ENCODE peak calls at places on chromosome 15, in eight cellular contexts. H is HFFc6, I is MM.1S, V is AG09309, N is B cell, C is ovary, F is GM23338, E is thoracic aorta. P is an unnamed sample.

GRCh38 chr15:72146221-72146620 is 28.0 kb downstream of the SENP8 start:
- DNase-seq in E (no peak), H (no peak), N (no peak), V (no peak), C (no peak), F (no peak), I (no peak), P (no peak)

GRCh38 chr15:79035111-79035601 is 55.4 kb downstream of the RASGRF1 start:
- DNase-seq in H (peak; percentile 33), V (no peak), I (no peak), C (no peak), F (peak; percentile 71), E (no peak), N (no peak), P (peak; percentile 26)

GRCh38 chr15:70088427-70088826 is 9.3 kb downstream of the TLE3 start:
- DNase-seq in H (no peak), N (no peak), E (no peak), I (no peak), F (no peak), C (no peak), V (no peak), P (no peak)

GRCh38 chr15:45958924-45959323 is 324.1 kb downstream of the SQOR start:
- DNase-seq in H (no peak), C (no peak), I (no peak), E (no peak), F (no peak), N (no peak), V (no peak), P (no peak)

GRCh38 chr15:99249270-99249817 is at the start of gene TTC23:
- DNase-seq in I (no peak), N (no peak), V (peak; percentile 59), E (no peak), C (no peak), H (peak; percentile 91), F (peak; percentile 76), P (no peak)

GRCh38 chr15:91021516-91022074 is 799 bp downstream of the VPS33B start:
- DNase-seq in I (no peak), C (no peak), H (peak; percentile 46), V (no peak), N (no peak), E (no peak), F (no peak), P (no peak)

GRCh38 chr15:92853222-92853621 is 46.9 kb upstream of the CHD2 start:
- DNase-seq in F (no peak), V (no peak), N (no peak), C (no peak), E (no peak), I (no peak), H (no peak), P (no peak)

GRCh38 chr15:57566840-57567239 is 24.9 kb upstream of the MYZAP start:
- DNase-seq in F (no peak), N (no peak), H (peak; percentile 56), C (no peak), V (no peak), E (no peak), I (no peak), P (no peak)

GRCh38 chr15:73822998-73823397 is 50.4 kb upstream of the TBC1D21 start:
- DNase-seq in E (no peak), C (no peak), N (no peak), V (no peak), H (no peak), I (no peak), F (peak; percentile 68), P (no peak)

GRCh38 chr15:60993008-60993407 is 236.1 kb downstream of the RORA start:
- DNase-seq in N (no peak), H (peak; percentile 59), F (no peak), C (no peak), E (no peak), V (peak; percentile 31), I (no peak), P (no peak)

GRCh38 chr15:73550190-73550589 is 83.0 kb downstream of the NPTN start:
- DNase-seq in F (no peak), H (no peak), C (no peak), I (no peak), N (no peak), V (no peak), E (no peak), P (no peak)

GRCh38 chr15:88628018-88628673 is 7.0 kb downstream of the AEN start:
- DNase-seq in H (no peak), F (no peak), N (no peak), C (no peak), I (no peak), E (no peak), V (no peak), P (no peak)

GRCh38 chr15:39925112-39925830 is 5.2 kb upstream of the GPR176 start:
- DNase-seq in E (no peak), N (no peak), I (peak; percentile 19), V (no peak), H (no peak), C (no peak), F (peak; percentile 50), P (no peak)
- TF ChIP-seq CTCF in E (no peak), N (no peak), I (no peak), V (no peak), H (no peak), C (no peak), F (peak; percentile 12), P (no peak)

GRCh38 chr15:51692154-51692553 is 10.9 kb downstream of the SCG3 start:
- DNase-seq in E (no peak), H (no peak), C (no peak), F (no peak), I (no peak), N (no peak), V (no peak), P (no peak)

GRCh38 chr15:51687565-51687964 is 6.3 kb downstream of the SCG3 start:
- DNase-seq in N (no peak), I (no peak), C (no peak), H (no peak), F (no peak), V (no peak), E (no peak), P (no peak)

GRCh38 chr15:51688863-51689262 is 7.6 kb downstream of the SCG3 start:
- DNase-seq in I (no peak), C (no peak), V (no peak), H (no peak), F (peak; percentile 32), E (no peak), N (no peak), P (no peak)
- TF ChIP-seq CTCF in I (no peak), C (no peak), V (peak; percentile 33), H (peak; percentile 53), F (peak; percentile 16), E (no peak), N (no peak), P (no peak)

GRCh38 chr15:77642019-77642418 is 9.3 kb upstream of the LINGO1 start:
- DNase-seq in F (no peak), N (no peak), V (no peak), E (no peak), I (no peak), H (no peak), C (no peak), P (no peak)
- TF ChIP-seq CTCF in F (no peak), N (no peak), V (no peak), E (no peak), I (no peak), H (no peak), C (no peak), P (no peak)

GRCh38 chr15:28272587-28272986 is 49.4 kb downstream of the HERC2 start:
- DNase-seq in I (no peak), H (no peak), E (no peak), V (no peak), F (no peak), C (no peak), N (no peak), P (no peak)

GRCh38 chr15:28274211-28274610 is 47.8 kb downstream of the HERC2 start:
- DNase-seq in C (no peak), H (no peak), F (no peak), N (no peak), V (no peak), I (no peak), E (no peak), P (no peak)

GRCh38 chr15:28274635-28275034 is 47.3 kb downstream of the HERC2 start:
- DNase-seq in F (no peak), C (no peak), H (no peak), V (no peak), N (no peak), I (no peak), E (no peak), P (no peak)

GRCh38 chr15:28271697-28272250 is 50.2 kb downstream of the HERC2 start:
- DNase-seq in V (no peak), H (no peak), N (no peak), C (no peak), I (no peak), F (no peak), E (no peak), P (no peak)

DNA sequence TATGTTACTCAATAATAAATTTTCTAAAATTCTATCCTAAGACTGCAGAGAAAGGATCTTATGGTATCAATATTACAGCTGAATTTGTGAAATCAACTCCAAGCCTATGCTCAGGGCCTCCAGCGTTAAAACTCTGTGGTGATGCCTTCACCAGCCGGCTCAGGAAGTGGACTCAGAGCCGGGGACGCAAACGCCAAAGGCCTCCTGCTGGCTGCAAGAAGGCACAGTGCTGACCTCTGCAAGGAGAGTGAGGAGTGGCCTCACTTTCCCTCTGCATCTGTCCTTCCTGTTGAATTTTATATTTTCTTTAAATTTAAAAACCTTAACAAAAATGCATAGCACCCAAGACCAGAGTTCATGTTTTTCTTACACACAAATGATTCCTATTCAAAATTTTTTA is 48.5 kb downstream of the HERC2 start:
- DNase-seq in N (no peak), H (no peak), C (no peak), V (no peak), E (no peak), I (no peak), F (peak; percentile 56), P (no peak)
- TF ChIP-seq CTCF in N (no peak), H (no peak), C (no peak), V (peak; percentile 8), E (peak; percentile 13), I (no peak), F (peak; percentile 19), P (no peak)